ENCODE peak calls at places on chromosomes 7 and 10, in nine cellular contexts. J is fibroblast of lung, Z is NB4, I is fibroblast of the aortic adventitia, R is endothelial cell, T is GM13976, Q is endodermal cell, H is B cell, L is epithelial cell of proximal tubule. A is an unnamed sample.

GRCh38 chr10:32077896-32078295 is 21.7 kb upstream of the KIF5B start:
- DNase-seq in J (peak; percentile 75), Z (no peak), I (peak; percentile 68), R (no peak), T (no peak), Q (no peak), H (no peak), L (no peak), A (no peak)

GRCh38 chr10:63266337-63267327 is 133.5 kb downstream of the NRBF2 start:
- DNase-seq in J (no peak), Z (peak; percentile 34), I (peak; percentile 35), R (no peak), T (no peak), Q (no peak), H (no peak), L (no peak), A (no peak)

GRCh38 chr7:78090616-78091015 is 292.0 kb downstream of the PHTF2 start:
- DNase-seq in J (no peak), Z (no peak), I (no peak), R (no peak), T (no peak), Q (no peak), H (no peak), L (no peak), A (no peak)

GRCh38 chr7:144391014-144391413 is 12.5 kb downstream of the NOBOX start:
- DNase-seq in J (no peak), Z (no peak), I (no peak), R (no peak), T (no peak), Q (peak; percentile 29), H (no peak), L (no peak), A (no peak)

GRCh38 chr10:42932735-42933453 is 144.0 kb upstream of the RET start:
- DNase-seq in J (no peak), Z (no peak), I (no peak), R (peak; percentile 58), T (peak; percentile 27), Q (peak; percentile 96), H (no peak), L (no peak), A (no peak)

GRCh38 chr10:110141185-110141584 is 66.2 kb upstream of the MXI1 start:
- DNase-seq in J (no peak), Z (peak; percentile 97), I (peak; percentile 45), R (no peak), T (no peak), Q (no peak), H (no peak), L (no peak), A (no peak)

GRCh38 chr10:120480848-120481247 is 23.8 kb downstream of the PLPP4 start:
- DNase-seq in J (no peak), Z (no peak), I (no peak), R (no peak), T (no peak), Q (no peak), H (no peak), L (no peak), A (no peak)

GRCh38 chr10:49617281-49618020 is 3.6 kb downstream of the CHAT start:
- DNase-seq in J (no peak), Z (no peak), I (no peak), R (no peak), T (no peak), Q (peak; percentile 24), H (no peak), L (no peak), A (no peak)

GRCh38 chr7:136938476-136938875 is 70.0 kb downstream of the CHRM2 start:
- DNase-seq in J (no peak), Z (no peak), I (no peak), R (no peak), T (no peak), Q (no peak), H (no peak), L (no peak), A (no peak)

GRCh38 chr10:3493621-3494020 is 291.4 kb downstream of the KLF6 start:
- DNase-seq in J (no peak), Z (no peak), I (no peak), R (no peak), T (no peak), Q (no peak), H (no peak), L (no peak), A (no peak)

GRCh38 chr7:44346063-44346462 is 20.7 kb upstream of the CAMK2B start:
- DNase-seq in J (no peak), Z (no peak), I (no peak), R (no peak), T (no peak), Q (no peak), H (no peak), L (no peak), A (no peak)

GRCh38 chr7:155424301-155425010 is 33.5 kb upstream of the EN2 start:
- DNase-seq in J (no peak), Z (no peak), I (no peak), R (no peak), T (no peak), Q (no peak), H (no peak), L (no peak), A (no peak)

GRCh38 chr10:324593-324992 is 189.3 kb downstream of the ZMYND11 start:
- DNase-seq in J (no peak), Z (no peak), I (no peak), R (no peak), T (no peak), Q (no peak), H (no peak), L (no peak), A (no peak)

GRCh38 chr7:108431099-108431498 is 25.1 kb downstream of the NRCAM start:
- DNase-seq in J (no peak), Z (no peak), I (no peak), R (no peak), T (no peak), Q (no peak), H (no peak), L (no peak), A (no peak)

GRCh38 chr10:102627446-102628293 is 16.6 kb upstream of the TRIM8 start:
- DNase-seq in J (peak; percentile 72), Z (peak; percentile 31), I (peak; percentile 88), R (peak; percentile 49), T (no peak), Q (peak; percentile 89), H (no peak), L (peak; percentile 61), A (no peak)

GRCh38 chr10:61613665-61614064 is 49.1 kb upstream of the CABCOCO1 start:
- DNase-seq in J (no peak), Z (no peak), I (no peak), R (no peak), T (no peak), Q (no peak), H (no peak), L (no peak), A (no peak)

GRCh38 chr7:111561659-111561908 is 708 bp downstream of the IMMP2L start:
- DNase-seq in J (peak; percentile 2), Z (no peak), I (no peak), R (no peak), T (no peak), Q (no peak), H (no peak), L (no peak), A (no peak)

GRCh38 chr7:64639267-64640001 is 26.5 kb upstream of the ZNF107 start:
- DNase-seq in J (no peak), Z (no peak), I (no peak), R (no peak), T (no peak), Q (no peak), H (no peak), L (no peak), A (no peak)

GRCh38 chr7:103795787-103796186 is 193.7 kb downstream of the RELN start:
- DNase-seq in J (no peak), Z (no peak), I (no peak), R (no peak), T (no peak), Q (no peak), H (no peak), L (no peak), A (no peak)

GRCh38 chr7:34087892-34088891 is 182.9 kb downstream of the BMPER start:
- DNase-seq in J (no peak), Z (peak; percentile 43), I (peak; percentile 52), R (peak; percentile 53), T (no peak), Q (peak; percentile 91), H (no peak), L (no peak), A (no peak)
- TF ChIP-seq CTCF in J (peak; percentile 47), Z (peak; percentile 88), I (peak; percentile 68), R (peak; percentile 67), T (peak; percentile 48), Q (peak; percentile 91), H (no peak), L (peak; percentile 87), A (peak; percentile 35)

GRCh38 chr7:37732253-37732652 is 48.7 kb downstream of the GPR141 start:
- DNase-seq in J (no peak), Z (peak; percentile 96), I (no peak), R (peak; percentile 66), T (peak; percentile 60), Q (peak; percentile 89), H (no peak), L (peak; percentile 23), A (peak; percentile 65)
- TF ChIP-seq CTCF in J (no peak), Z (peak; percentile 96), I (no peak), R (peak; percentile 85), T (peak; percentile 69), Q (peak; percentile 87), H (peak; percentile 72), L (peak; percentile 66), A (peak; percentile 83)

DNA sequence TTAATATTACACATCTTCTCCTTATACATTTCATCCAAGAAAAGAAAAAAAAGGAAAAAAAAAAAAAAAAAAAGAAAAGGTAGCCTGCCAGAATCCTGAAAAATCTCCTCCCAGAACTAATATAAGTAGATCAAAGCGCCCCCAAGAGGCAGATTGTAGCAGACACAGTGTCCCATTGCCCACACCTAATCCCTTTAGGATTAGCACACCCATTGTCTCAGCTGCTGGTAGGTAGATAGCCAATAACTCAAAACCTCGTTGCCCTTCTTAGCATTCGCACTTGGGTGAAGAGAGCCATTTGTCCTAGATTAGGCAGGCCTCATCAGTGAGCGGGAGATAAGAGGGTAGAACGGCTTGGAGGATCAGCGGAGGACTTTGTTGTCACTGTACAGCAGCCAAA is 100.2 kb upstream of the SORCS1 start:
- DNase-seq in J (no peak), Z (peak; percentile 11), I (no peak), R (no peak), T (peak; percentile 4), Q (peak; percentile 88), H (no peak), L (no peak), A (no peak)
- TF ChIP-seq CTCF in J (no peak), Z (peak; percentile 35), I (no peak), R (peak; percentile 24), T (no peak), Q (peak; percentile 81), H (no peak), L (peak; percentile 19), A (no peak)

GRCh38 chr7:101245147-101245668 is 327 bp upstream of the FIS1 start:
- DNase-seq in J (no peak), Z (no peak), I (no peak), R (no peak), T (no peak), Q (no peak), H (no peak), L (no peak), A (no peak)
- TF ChIP-seq CTCF in J (no peak), Z (no peak), I (no peak), R (no peak), T (no peak), Q (no peak), H (no peak), L (no peak), A (no peak)